ENCODE peak calls at places on chromosomes 5 and 9, in nine cellular contexts. X is ascending aorta, V is lower lobe of right lung, J is neural progenitor cell, R is A673, S is GM12878, B is left lung, O is transverse colon, T is uterus. D is an unnamed sample. For H3K36me3 and H3K4me1, the result is how much of the 10 kb centered on the place peaks cover.

GRCh38 chr5:1011741-1012315 is 3.2 kb downstream of the NKD2 start:
- DNase-seq in B (no peak), S (no peak), X (no peak), R (no peak), J (no peak), O (no peak), T (no peak), V (peak), D (no peak)

GRCh38 chr5:111454198-111454606 is 58.1 kb downstream of the STARD4 start:
- DNase-seq in V (no peak), X (no peak), S (no peak), B (no peak), R (peak), J (no peak), O (no peak), T (no peak), D (no peak)

GRCh38 chr9:37747271-37747753 is 6.3 kb upstream of the TRMT10B start:
- DNase-seq in J (peak), R (peak), B (no peak), X (no peak), V (no peak), O (peak), S (peak), T (peak), D (peak)

GRCh38 chr5:140220698-140221064 is 45.7 kb downstream of the CYSTM1 start:
- DNase-seq in S (no peak), B (no peak), V (no peak), T (no peak), O (no peak), J (no peak), R (no peak), X (no peak), D (no peak)

GRCh38 chr5:10691826-10692785 is 68.9 kb downstream of the DAP start:
- DNase-seq in T (no peak), S (no peak), V (no peak), O (no peak), X (no peak), B (no peak), J (no peak), R (no peak), D (no peak)

GRCh38 chr5:27682600-27682999 is 644.2 kb upstream of the CDH9 start:
- DNase-seq in V (no peak), J (peak), B (no peak), R (peak), X (no peak), S (no peak), O (no peak), T (no peak), D (no peak)

GRCh38 chr5:146006470-146006869 is 70.1 kb downstream of the SH3RF2 start:
- DNase-seq in X (no peak), J (no peak), V (no peak), S (no peak), B (no peak), O (no peak), R (no peak), T (no peak), D (no peak)

GRCh38 chr9:132896906-132897305 is 18.2 kb downstream of the SPACA9 start:
- DNase-seq in B (no peak), X (no peak), V (no peak), J (no peak), S (no peak), R (no peak), O (no peak), T (no peak), D (no peak)

GRCh38 chr9:95007470-95007869 is 281.0 kb downstream of the AOPEP start:
- DNase-seq in S (no peak), T (no peak), X (no peak), R (no peak), B (no peak), V (no peak), J (no peak), O (no peak), D (no peak)

GRCh38 chr5:101306391-101307137 is 403.5 kb upstream of the ST8SIA4 start:
- DNase-seq in J (no peak), X (no peak), T (no peak), O (no peak), S (no peak), R (no peak), B (no peak), V (no peak), D (no peak)

GRCh38 chr9:104633976-104634520 is 16.0 kb upstream of the OR13C9 start:
- DNase-seq in J (no peak), B (no peak), R (no peak), X (no peak), T (no peak), S (no peak), V (no peak), O (no peak), D (no peak)

GRCh38 chr5:68225188-68225910 is 9.8 kb downstream of the PIK3R1 start:
- DNase-seq in V (no peak), T (peak), S (no peak), B (peak), O (peak), X (no peak), R (peak), J (no peak), D (peak)

GRCh38 chr5:82325155-82325554 is 47.0 kb upstream of the RPS23 start:
- DNase-seq in B (no peak), S (no peak), V (no peak), R (no peak), O (no peak), X (no peak), J (no peak), T (no peak), D (no peak)

GRCh38 chr5:118956727-118957126 is 31.6 kb downstream of the DTWD2 start:
- DNase-seq in J (no peak), V (no peak), T (no peak), S (no peak), X (no peak), B (no peak), R (peak), O (no peak), D (no peak)

GRCh38 chr5:50655810-50656205 is 10.6 kb upstream of the PARP8 start:
- DNase-seq in V (no peak), B (no peak), O (peak), J (no peak), T (no peak), S (no peak), X (no peak), R (no peak), D (no peak)

GRCh38 chr9:33233659-33234335 is 6.2 kb upstream of the SPINK4 start:
- DNase-seq in X (no peak), J (no peak), O (peak), S (no peak), B (peak), V (peak), T (no peak), R (peak), D (peak)

GRCh38 chr9:124886866-124887492 is 25.0 kb downstream of the ARPC5L start:
- DNase-seq in B (no peak), X (no peak), J (peak), V (peak), S (no peak), T (no peak), R (no peak), O (no peak), D (no peak)

GRCh38 chr5:89847743-89848142 is 561.8 kb downstream of the CETN3 start:
- DNase-seq in X (no peak), O (no peak), V (no peak), T (no peak), J (no peak), R (peak), B (no peak), S (no peak), D (no peak)

GRCh38 chr9:28801144-28801799 is 1228.0 kb upstream of the C9orf72 start:
- DNase-seq in X (no peak), R (no peak), J (no peak), T (no peak), V (no peak), B (no peak), S (no peak), O (no peak), D (no peak)

GRCh38 chr9:82763631-82764030 is 299.3 kb downstream of the RASEF start:
- DNase-seq in T (no peak), J (peak), B (no peak), S (no peak), R (no peak), V (no peak), X (no peak), O (no peak), D (no peak)
- TF ChIP-seq CTCF in T (no peak), J (peak), B (no peak), S (no peak), R (no peak), V (no peak), X (no peak), O (no peak), D (no peak)

GRCh38 chr9:131601683-131602181 is 56.4 kb downstream of the PRRT1B start:
- DNase-seq in O (no peak), S (no peak), J (no peak), B (no peak), R (no peak), V (no peak), X (no peak), T (no peak), D (no peak)
- H3K36me3 ChIP-seq in O (under half), S (under half), J (under half), B (half or more), R (under half), V (half or more), X (half or more), T (under half), D (under half)

DNA sequence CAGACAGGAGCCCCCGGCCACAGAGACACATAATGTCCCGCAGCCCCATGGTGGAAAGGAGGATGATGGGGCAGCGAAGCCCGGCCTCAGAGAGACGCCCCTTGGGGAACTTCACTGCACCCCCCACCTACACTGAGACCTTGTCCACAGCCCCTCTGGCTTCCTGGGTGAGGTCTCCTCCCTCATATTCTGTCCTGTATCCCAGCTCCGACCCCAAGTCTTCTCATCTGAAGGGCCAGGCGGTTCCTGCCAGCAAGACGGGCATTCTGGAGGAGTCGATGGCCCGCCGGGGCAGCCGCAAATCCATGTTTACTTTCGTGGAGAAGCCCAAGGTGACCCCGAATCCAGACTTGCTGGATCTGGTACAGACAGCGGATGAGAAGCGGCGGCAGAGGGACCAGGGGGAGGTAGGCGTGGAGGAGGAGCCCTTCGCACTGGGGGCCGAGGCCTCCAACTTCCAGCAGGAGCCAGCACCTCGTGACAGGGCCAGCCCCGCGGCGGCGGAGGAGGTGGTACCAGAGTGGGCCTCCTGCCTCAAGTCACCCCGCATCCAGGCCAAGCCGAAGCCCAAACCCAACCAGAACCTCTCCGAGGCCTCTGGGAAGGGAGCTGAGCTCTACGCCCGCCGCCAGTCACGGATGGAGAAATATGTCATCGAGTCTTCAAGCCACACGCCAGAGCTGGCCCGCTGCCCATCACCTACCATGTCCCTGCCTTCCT is 8.8 kb downstream of the SYNPO start:
- DNase-seq in V (no peak), B (no peak), O (no peak), S (no peak), X (no peak), R (no peak), T (peak), J (no peak), D (no peak)
- H3K4me1 ChIP-seq in V (half or more), B (under half), O (under half), S (under half), X (half or more), R (under half), T (under half), J (under half), D (under half)

DNA sequence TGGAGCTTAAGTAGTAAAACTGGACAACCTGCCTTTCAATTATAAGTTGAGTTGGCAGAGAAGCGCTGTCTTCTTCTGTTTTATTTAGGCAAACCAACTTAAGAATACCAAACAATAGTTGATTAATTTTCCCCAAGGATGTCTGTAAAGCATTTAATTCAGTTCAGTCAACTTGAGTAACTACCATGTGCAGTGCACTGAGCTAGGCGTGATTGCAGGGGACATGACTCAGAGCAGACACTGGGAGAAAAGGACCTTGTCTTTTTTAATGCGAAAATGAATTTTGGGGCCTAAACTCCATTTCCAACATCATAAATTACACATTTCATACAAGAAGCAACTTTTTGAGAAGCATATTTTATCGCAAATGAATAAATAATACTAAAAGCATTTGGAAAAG is 66.3 kb downstream of the FBXL7 start:
- DNase-seq in O (no peak), T (no peak), S (no peak), B (no peak), R (no peak), V (no peak), X (no peak), J (no peak), D (no peak)
- TF ChIP-seq CTCF in O (no peak), T (no peak), S (no peak), B (no peak), R (no peak), V (no peak), X (no peak), J (no peak), D (no peak)

DNA sequence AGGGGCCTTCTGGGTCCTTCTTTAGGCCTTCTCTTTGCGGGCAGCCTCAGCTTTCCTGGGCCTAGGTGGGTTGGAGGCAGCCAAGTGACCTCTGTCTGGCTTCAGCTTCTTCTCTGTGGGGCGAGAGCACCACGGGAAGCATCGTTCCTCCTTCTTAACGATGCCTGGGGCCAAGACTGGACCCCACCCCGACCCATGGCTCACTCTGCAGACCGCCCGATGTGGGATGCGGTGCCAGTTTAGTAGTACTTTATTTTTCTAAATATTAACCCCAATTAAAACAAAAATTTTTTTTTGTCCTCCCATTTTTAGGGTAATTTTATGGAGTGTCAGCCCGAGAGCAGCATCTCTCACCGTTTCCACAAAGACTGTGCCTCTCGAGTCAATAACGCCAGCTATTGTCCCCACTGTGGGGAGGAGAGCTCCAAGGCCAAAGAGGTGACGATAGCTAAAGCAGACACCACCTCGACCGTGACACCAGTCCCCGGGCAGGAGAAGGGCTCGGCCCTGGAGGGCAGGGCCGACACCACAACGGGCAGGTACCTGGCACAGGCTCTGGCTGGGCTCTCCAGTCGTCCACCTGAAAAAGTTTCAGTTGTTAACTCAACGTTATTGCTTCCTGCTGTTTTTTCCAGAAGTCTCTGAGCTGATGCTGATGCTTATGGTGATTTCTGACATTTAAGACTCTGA is 101.1 kb upstream of the CACNA1B start:
- DNase-seq in O (no peak), V (no peak), T (no peak), X (no peak), B (no peak), R (no peak), S (no peak), J (no peak), D (no peak)
- H3K36me3 ChIP-seq in O (under half), V (half or more), T (under half), X (under half), B (half or more), R (under half), S (under half), J (under half), D (under half)

D was measured in Peyer's patch.